ENCODE peak calls at places on chromosome 20, in five cellular contexts. K is Panc1, L is spleen, C is esophagus squamous epithelium, P is SK-N-SH. D is an unnamed sample.

GRCh38 chr20:49892260-49893216 is 22.8 kb downstream of the SPATA2 start:
- DNase-seq in K (no peak), L (peak; percentile 81), C (no peak), P (no peak), D (peak; percentile 54)

GRCh38 chr20:51434556-51435256 is 107.8 kb downstream of the NFATC2 start:
- DNase-seq in K (no peak), L (no peak), C (no peak), P (no peak), D (no peak)

GRCh38 chr20:64035933-64036345 is at the start of gene C20orf204:
- DNase-seq in K (no peak), L (no peak), C (no peak), P (no peak), D (no peak)

GRCh38 chr20:13464702-13465101 is 174.0 kb downstream of the TASP1 start:
- DNase-seq in K (no peak), L (no peak), C (no peak), P (no peak), D (no peak)

GRCh38 chr20:49323622-49324238 is 45.9 kb upstream of the ZNFX1 start:
- DNase-seq in K (no peak), L (no peak), C (no peak), P (peak; percentile 41), D (no peak)

GRCh38 chr20:49859807-49860206 is 47.2 kb downstream of the SLC9A8 start:
- DNase-seq in K (no peak), L (no peak), C (no peak), P (no peak), D (no peak)

GRCh38 chr20:51346686-51347485 is 195.6 kb downstream of the NFATC2 start:
- DNase-seq in K (no peak), L (no peak), C (no peak), P (no peak), D (no peak)

GRCh38 chr20:438581-439469 is 23.5 kb downstream of the TBC1D20 start:
- DNase-seq in K (no peak), L (peak; percentile 84), C (no peak), P (no peak), D (peak; percentile 35)

GRCh38 chr20:16613954-16614353 is 40.7 kb upstream of the KIF16B start:
- DNase-seq in K (no peak), L (no peak), C (no peak), P (no peak), D (no peak)

GRCh38 chr20:48126227-48126740 is 341.0 kb upstream of the SULF2 start:
- DNase-seq in K (no peak), L (peak; percentile 47), C (no peak), P (no peak), D (no peak)
- H3K4me1 ChIP-seq in K (no peaks in the 10 kb centered on the region), L (no peaks in the 10 kb centered on the region), C (peaks cover 16% of the 10 kb centered on the region), P (no peaks in the 10 kb centered on the region), D (no peaks in the 10 kb centered on the region)

GRCh38 chr20:47318027-47318595 is 38.4 kb downstream of the ZMYND8 start:
- DNase-seq in K (no peak), L (no peak), C (no peak), P (no peak), D (no peak)
- H3K4me1 ChIP-seq in K (peaks cover 82% of the 10 kb centered on the region), L (peaks cover 87% of the 10 kb centered on the region), C (peaks cover 76% of the 10 kb centered on the region), P (peaks cover 57% of the 10 kb centered on the region), D (peaks cover 68% of the 10 kb centered on the region)

GRCh38 chr20:59013031-59013951 is 5.9 kb upstream of the TUBB1 start:
- DNase-seq in K (no peak), L (peak; percentile 54), C (no peak), P (no peak), D (no peak)

GRCh38 chr20:59008715-59009336 is 1.8 kb upstream of the CTSZ start:
- DNase-seq in K (no peak), L (no peak), C (no peak), P (no peak), D (no peak)

GRCh38 chr20:59010321-59010994 is 3.4 kb upstream of the CTSZ start:
- DNase-seq in K (no peak), L (no peak), C (no peak), P (no peak), D (no peak)

GRCh38 chr20:59013959-59014608 is 5.1 kb upstream of the TUBB1 start:
- DNase-seq in K (no peak), L (peak; percentile 65), C (no peak), P (no peak), D (no peak)

GRCh38 chr20:59010995-59011873 is 4.2 kb upstream of the CTSZ start:
- DNase-seq in K (no peak), L (no peak), C (no peak), P (no peak), D (no peak)
- H3K4me1 ChIP-seq in K (peaks cover 3% of the 10 kb centered on the region), L (peaks cover 47% of the 10 kb centered on the region), C (peaks cover 18% of the 10 kb centered on the region), P (peaks cover 24% of the 10 kb centered on the region), D (peaks cover 61% of the 10 kb centered on the region)

GRCh38 chr20:36491901-36492617 is 49.3 kb upstream of the MYL9 start:
- DNase-seq in K (no peak), L (peak; percentile 90), C (no peak), P (no peak), D (peak; percentile 42)
- H3K4me1 ChIP-seq in K (no peaks in the 10 kb centered on the region), L (peaks cover 56% of the 10 kb centered on the region), C (peaks cover 34% of the 10 kb centered on the region), P (peaks cover 3% of the 10 kb centered on the region), D (peaks cover 54% of the 10 kb centered on the region)

DNA sequence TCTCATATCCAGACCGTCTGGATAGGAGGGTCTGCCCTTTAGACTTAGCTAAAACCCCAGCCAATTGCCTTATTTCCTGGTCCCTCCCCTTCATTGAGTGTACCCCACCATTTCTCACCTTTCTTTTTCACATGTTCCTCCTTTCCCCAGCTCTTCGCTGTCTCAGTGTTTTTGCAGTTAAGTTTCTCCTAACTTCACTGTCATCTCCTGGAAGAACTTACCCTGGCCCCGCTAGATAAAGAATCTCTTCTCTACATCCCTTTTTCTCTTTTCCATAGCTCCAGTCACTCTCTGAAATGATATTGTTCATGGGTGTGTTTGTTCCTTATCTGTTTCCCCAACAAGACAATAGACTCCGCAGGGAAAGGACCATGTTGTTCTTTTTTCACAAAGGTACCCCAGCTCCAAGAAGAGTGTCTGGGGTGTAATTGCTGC is 208.8 kb downstream of the TSHZ2 start:
- DNase-seq in K (no peak), L (no peak), C (no peak), P (no peak), D (no peak)
- H3K4me1 ChIP-seq in K (no peaks in the 10 kb centered on the region), L (no peaks in the 10 kb centered on the region), C (no peaks in the 10 kb centered on the region), P (no peaks in the 10 kb centered on the region), D (no peaks in the 10 kb centered on the region)

GRCh38 chr20:48202774-48203173 is 417.5 kb upstream of the SULF2 start:
- DNase-seq in K (no peak), L (no peak), C (no peak), P (peak; percentile 50), D (no peak)
- H3K4me1 ChIP-seq in K (no peaks in the 10 kb centered on the region), L (no peaks in the 10 kb centered on the region), C (no peaks in the 10 kb centered on the region), P (no peaks in the 10 kb centered on the region), D (no peaks in the 10 kb centered on the region)

GRCh38 chr20:47278907-47279348 is 77.6 kb downstream of the ZMYND8 start:
- DNase-seq in K (no peak), L (no peak), C (no peak), P (no peak), D (no peak)

GRCh38 chr20:47275548-47275947 is 81.0 kb downstream of the ZMYND8 start:
- DNase-seq in K (no peak), L (no peak), C (no peak), P (no peak), D (no peak)

GRCh38 chr20:47274449-47275108 is 81.9 kb downstream of the ZMYND8 start:
- DNase-seq in K (peak; percentile 73), L (no peak), C (no peak), P (no peak), D (no peak)

GRCh38 chr20:47276251-47276650 is 80.2 kb downstream of the ZMYND8 start:
- DNase-seq in K (no peak), L (no peak), C (no peak), P (no peak), D (no peak)

GRCh38 chr20:47276856-47277541 is 79.5 kb downstream of the ZMYND8 start:
- DNase-seq in K (no peak), L (no peak), C (no peak), P (no peak), D (peak; percentile 63)
- H3K4me1 ChIP-seq in K (peaks cover 56% of the 10 kb centered on the region), L (peaks cover 43% of the 10 kb centered on the region), C (peaks cover 10% of the 10 kb centered on the region), P (peaks cover 48% of the 10 kb centered on the region), D (peaks cover 56% of the 10 kb centered on the region)

GRCh38 chr20:32455171-32455900 is 97.2 kb downstream of the ASXL1 start:
- DNase-seq in K (no peak), L (no peak), C (no peak), P (no peak), D (no peak)
- H3K4me1 ChIP-seq in K (peaks cover 13% of the 10 kb centered on the region), L (peaks cover 67% of the 10 kb centered on the region), C (peaks cover 10% of the 10 kb centered on the region), P (peaks cover 5% of the 10 kb centered on the region), D (peaks cover 35% of the 10 kb centered on the region)

GRCh38 chr20:38114353-38114791 is 50.7 kb downstream of the TGM2 start:
- DNase-seq in K (no peak), L (no peak), C (no peak), P (no peak), D (peak; percentile 3)
- H3K4me1 ChIP-seq in K (peaks cover 27% of the 10 kb centered on the region), L (peaks cover 9% of the 10 kb centered on the region), C (no peaks in the 10 kb centered on the region), P (peaks cover 31% of the 10 kb centered on the region), D (peaks cover 32% of the 10 kb centered on the region)